ENCODE peak calls at places on chromosomes 16 and 17, in four cellular contexts. Z is dorsolateral prefrontal cortex, S is body of pancreas, F is fibroblast of the aortic adventitia. D is an unnamed sample.

GRCh38 chr16:17367034-17367433 is 103.7 kb downstream of the XYLT1 start:
- DNase-seq in S (no peak), F (no peak), Z (no peak), D (no peak)

GRCh38 chr17:83110755-83111154 is 31.3 kb downstream of the METRNL start:
- DNase-seq in S (no peak), F (peak), Z (no peak), D (peak)

GRCh38 chr17:66531826-66532439 is 229.5 kb downstream of the PRKCA start:
- DNase-seq in Z (no peak), S (no peak), F (no peak), D (no peak)

GRCh38 chr17:37483311-37484039 is 6.2 kb upstream of the DUSP14 start:
- DNase-seq in Z (no peak), F (peak), S (no peak), D (peak)

GRCh38 chr17:560379-560935 is 154.2 kb downstream of the VPS53 start:
- DNase-seq in S (no peak), F (peak), Z (no peak), D (peak)

GRCh38 chr16:12141556-12141955 is 165.0 kb downstream of the SNX29 start:
- DNase-seq in S (no peak), Z (no peak), F (no peak), D (no peak)

GRCh38 chr16:51119576-51120288 is 31.3 kb downstream of the SALL1 start:
- DNase-seq in S (no peak), Z (no peak), F (peak), D (no peak)

GRCh38 chr17:19645608-19646250 is 2.8 kb upstream of the ALDH3A2 start:
- DNase-seq in F (peak), S (no peak), Z (peak), D (no peak)

GRCh38 chr17:72117748-72118587 is 2.9 kb upstream of the SOX9 start:
- DNase-seq in S (peak), Z (no peak), F (no peak), D (no peak)

GRCh38 chr17:44086364-44087311 is 16.1 kb downstream of the G6PC3 start:
- DNase-seq in F (peak), S (no peak), Z (no peak), D (peak)

GRCh38 chr17:1034652-1035210 is 37.8 kb downstream of the TIMM22 start:
- DNase-seq in Z (no peak), F (no peak), S (no peak), D (no peak)

GRCh38 chr16:74275031-74275636 is 21.5 kb upstream of the PSMD7 start:
- DNase-seq in S (no peak), Z (no peak), F (peak), D (peak)

GRCh38 chr17:29145289-29146058 is 34.7 kb downstream of the MYO18A start:
- DNase-seq in Z (no peak), S (peak), F (peak), D (peak)

GRCh38 chr17:27846042-27846655 is 45.8 kb upstream of the NOS2 start:
- DNase-seq in S (no peak), F (no peak), Z (no peak), D (no peak)

GRCh38 chr17:45123930-45124796 is 8.2 kb downstream of the PLCD3 start:
- DNase-seq in F (peak), Z (no peak), S (no peak), D (peak)

GRCh38 chr16:72128701-72129100 is 35.1 kb downstream of the DHX38 start:
- DNase-seq in F (no peak), S (no peak), Z (no peak), D (no peak)

GRCh38 chr17:38870259-38871165 is 654 bp downstream of the LASP1 start:
- DNase-seq in Z (no peak), F (peak), S (peak), D (peak)

GRCh38 chr17:21017861-21018260 is 24.9 kb downstream of the USP22 start:
- DNase-seq in F (no peak), S (peak), Z (no peak), D (no peak)

GRCh38 chr16:57512296-57513001 is 23.9 kb downstream of the CCDC102A start:
- DNase-seq in F (no peak), S (no peak), Z (no peak), D (no peak)

GRCh38 chr17:10435096-10435495 is 13.3 kb upstream of the MYH8 start:
- DNase-seq in F (peak), Z (no peak), S (no peak), D (peak)

GRCh38 chr16:51155199-51155607 is 4.1 kb upstream of the SALL1 start:
- DNase-seq in F (no peak), Z (no peak), S (no peak), D (no peak)

GRCh38 chr16:53084141-53084541 is 29.4 kb downstream of the CHD9 start:
- DNase-seq in F (peak), Z (no peak), S (no peak), D (no peak)

GRCh38 chr16:11498683-11499082 is 88.0 kb downstream of the LITAF start:
- DNase-seq in Z (no peak), F (no peak), S (peak), D (no peak)

GRCh38 chr16:31348578-31348977 is 6.4 kb upstream of the ITGAX start:
- DNase-seq in Z (no peak), F (no peak), S (no peak), D (no peak)

GRCh38 chr16:31351937-31352315 is 3.0 kb upstream of the ITGAX start:
- DNase-seq in F (no peak), S (no peak), Z (no peak), D (no peak)

GRCh38 chr16:31350275-31351005 is 4.5 kb upstream of the ITGAX start:
- DNase-seq in S (no peak), F (no peak), Z (no peak), D (no peak)

GRCh38 chr16:31352344-31353115 is 2.4 kb upstream of the ITGAX start:
- DNase-seq in S (no peak), F (no peak), Z (no peak), D (no peak)

GRCh38 chr16:31351246-31351936 is 3.6 kb upstream of the ITGAX start:
- DNase-seq in F (no peak), S (no peak), Z (no peak), D (no peak)
- H3K4me3 ChIP-seq in F (no peak), S (no peak), Z (no peak), D (no peak)

GRCh38 chr17:49508061-49508865 is 13.2 kb downstream of the NGFR start:
- DNase-seq in F (no peak), Z (no peak), S (no peak), D (peak)
- TF ChIP-seq CTCF in F (no peak), Z (no peak), S (no peak), D (no peak)

GRCh38 chr17:81483085-81483861 is 29.3 kb downstream of the ACTG1 start:
- DNase-seq in F (no peak), Z (no peak), S (peak), D (peak)
- H3K4me3 ChIP-seq in F (no peak), Z (peak), S (no peak), D (no peak)

DNA sequence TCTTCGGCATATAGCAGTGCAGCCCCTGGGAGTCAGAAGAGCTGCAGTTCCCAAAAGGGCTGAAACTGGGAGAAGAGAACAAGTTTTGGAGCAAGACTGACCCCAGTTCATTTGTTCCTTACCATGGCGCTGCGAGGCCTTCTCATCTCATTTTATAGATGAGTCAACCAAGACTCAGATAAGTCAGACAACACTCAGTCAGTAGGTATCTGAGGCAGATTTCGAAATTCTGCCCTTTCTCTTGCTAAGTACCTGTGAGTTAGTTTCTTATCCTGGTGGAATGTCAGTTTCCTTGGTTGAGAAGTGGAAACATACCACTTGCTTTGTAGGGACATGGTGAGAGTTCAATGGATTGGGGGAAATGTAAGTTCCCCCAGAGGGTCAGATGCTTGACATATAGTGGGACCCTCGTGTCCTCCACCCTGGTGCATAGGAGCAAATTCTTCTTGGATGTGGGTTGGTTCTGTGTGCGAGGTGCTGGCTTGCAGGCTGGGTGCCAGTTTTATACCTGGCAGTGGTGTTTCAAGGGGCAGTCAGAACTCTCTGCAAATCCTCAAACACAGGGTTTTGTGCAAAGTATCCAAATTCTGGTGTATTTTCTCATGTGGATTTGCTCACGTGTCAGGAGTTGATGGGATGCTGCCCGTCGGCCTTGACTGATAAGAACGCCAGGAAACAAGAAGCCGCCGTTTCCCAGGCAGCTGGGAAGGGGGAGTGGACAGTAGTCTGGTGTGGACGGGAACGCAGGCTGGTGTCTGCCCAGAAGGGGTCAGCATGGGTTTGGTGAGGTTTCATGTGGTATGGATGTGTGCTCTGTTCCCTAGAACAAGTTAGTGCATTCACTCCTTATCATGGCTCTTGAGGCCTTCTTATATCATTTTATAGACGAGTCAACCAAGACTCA is 61.1 kb upstream of the CIBAR2 start:
- DNase-seq in S (no peak), Z (no peak), F (peak), D (peak)
- TF ChIP-seq CTCF in S (no peak), Z (no peak), F (peak), D (no peak)

DNA sequence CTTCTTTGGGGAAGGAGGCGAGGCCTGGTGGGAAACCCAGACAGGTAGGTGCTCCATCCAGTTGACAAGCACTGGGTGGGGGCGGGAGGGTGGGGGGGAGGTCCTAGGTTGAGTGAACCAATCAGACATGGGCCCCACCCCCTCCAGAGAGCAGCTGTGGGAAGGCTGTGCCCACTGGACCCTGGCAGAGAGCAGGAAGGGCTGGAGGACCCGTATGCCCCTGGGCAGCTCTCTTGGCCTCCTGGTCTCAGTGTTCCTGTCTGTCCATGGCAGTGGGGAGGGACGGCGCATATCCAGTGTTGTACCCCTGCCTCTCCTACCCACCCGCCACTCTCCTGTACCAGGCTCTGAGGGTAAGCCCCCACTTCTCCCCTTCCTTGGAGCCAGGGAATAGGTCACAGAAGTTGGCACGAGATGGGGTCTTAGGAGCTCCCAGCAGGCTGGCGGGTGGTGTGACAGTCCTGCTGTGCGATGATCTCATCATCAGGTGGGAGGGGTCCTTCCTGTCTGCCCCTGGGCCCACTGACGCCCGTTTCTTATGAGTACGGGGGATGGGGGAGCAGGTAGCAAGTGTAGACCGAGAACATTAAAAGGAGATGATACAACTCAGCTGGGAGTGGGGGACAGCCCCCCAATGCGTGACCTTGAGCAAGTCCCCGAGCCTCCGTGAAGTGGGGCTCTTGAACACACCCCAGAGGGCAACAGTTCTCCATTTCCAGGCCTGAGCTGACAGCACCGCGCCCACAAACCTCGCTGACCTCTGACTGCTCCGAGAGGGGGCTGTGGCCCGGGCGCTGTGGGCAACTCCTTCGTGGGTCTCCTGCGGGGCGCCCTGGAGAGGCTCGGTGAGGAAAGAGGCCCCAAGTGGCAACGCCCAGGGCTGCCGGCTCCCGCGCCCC is 1.2 kb upstream of the ZFPM1 start:
- DNase-seq in F (no peak), Z (no peak), S (no peak), D (no peak)
- H3K4me3 ChIP-seq in F (no peak), Z (peak), S (no peak), D (no peak)

DNA sequence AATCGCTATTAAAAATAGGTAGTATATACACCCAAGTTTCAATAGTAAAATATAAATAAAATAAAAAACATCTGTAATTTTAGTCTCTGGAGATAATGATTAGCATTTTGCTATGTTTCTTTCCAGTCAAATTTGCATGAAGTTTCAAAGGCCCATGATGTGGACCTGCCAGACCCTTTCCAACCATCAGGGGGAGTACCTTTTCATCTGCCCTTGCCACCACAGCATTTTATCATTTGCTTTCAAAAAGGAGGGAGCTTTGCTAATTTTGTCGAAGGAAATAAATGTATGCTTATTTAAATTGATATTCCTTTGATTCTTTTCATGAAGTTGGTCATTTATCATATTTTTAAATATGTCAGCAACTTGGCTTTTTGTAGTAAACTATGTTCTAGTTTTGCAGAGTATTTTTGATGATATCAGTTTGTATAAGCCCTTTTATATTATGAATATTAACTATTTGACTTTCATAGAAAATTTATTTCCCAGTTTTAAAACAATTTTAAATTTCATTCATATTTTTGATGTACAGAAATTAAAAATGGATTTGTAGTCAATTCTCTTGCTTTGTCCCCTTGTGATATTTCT is 115.2 kb upstream of the NETO2 start:
- DNase-seq in Z (no peak), S (no peak), F (peak), D (peak)
- TF ChIP-seq CTCF in Z (peak), S (peak), F (peak), D (peak)

DNA sequence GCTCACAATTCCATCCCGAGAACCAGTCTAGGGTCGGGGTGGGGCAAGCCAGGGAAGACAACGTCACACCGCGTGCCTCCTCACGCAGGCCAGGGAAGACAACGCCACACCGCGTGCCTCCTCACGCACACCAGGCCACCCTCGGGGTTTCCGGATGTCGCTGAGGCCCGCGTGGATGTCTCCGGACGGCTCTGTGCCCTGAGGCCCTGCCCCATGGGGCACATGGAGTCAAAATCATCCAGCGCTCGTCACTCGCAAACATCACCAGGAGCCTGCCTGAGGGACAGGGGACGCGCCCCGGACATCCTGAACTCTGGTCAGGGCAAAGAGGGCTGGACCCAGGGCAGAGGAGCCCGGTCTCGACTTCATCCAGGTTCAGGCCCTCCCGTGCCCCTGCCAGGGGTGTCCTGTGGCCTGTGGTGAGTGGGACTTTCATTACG is 3.7 kb downstream of the TMEM204 start:
- DNase-seq in Z (no peak), F (no peak), S (no peak), D (no peak)
- H3K4me3 ChIP-seq in Z (no peak), F (no peak), S (no peak), D (peak)

D was measured in cardiac fibroblast.